ENCODE peak calls at places on chromosomes 1 and 21, in four cellular contexts. Z, F, S and K are unnamed samples.

GRCh38 chr1:28249013-28249870 is 10.1 kb upstream of the SESN2 start:
- DNase-seq in F (no peak), S (peak; percentile 50), Z (no peak), K (peak; percentile 77)

GRCh38 chr1:189662190-189662589 is 815.5 kb downstream of the BRINP3 start:
- DNase-seq in Z (no peak), F (no peak), S (no peak), K (no peak)

GRCh38 chr1:240237305-240237721 is 145.6 kb downstream of the FMN2 start:
- DNase-seq in S (no peak), F (no peak), Z (no peak), K (peak; percentile 69)

GRCh38 chr1:171141336-171142051 is 43.6 kb upstream of the FMO2 start:
- DNase-seq in S (peak; percentile 14), F (peak; percentile 60), Z (peak; percentile 71), K (peak; percentile 100)

GRCh38 chr21:46118305-46118870 is 20.5 kb downstream of the COL6A2 start:
- DNase-seq in F (no peak), Z (no peak), S (no peak), K (no peak)

GRCh38 chr1:101280942-101281654 is 44.3 kb downstream of the S1PR1 start:
- DNase-seq in Z (no peak), S (no peak), F (no peak), K (no peak)

GRCh38 chr1:89721351-89721750 is 88.4 kb downstream of the LRRC8C start:
- DNase-seq in S (no peak), F (no peak), Z (no peak), K (peak; percentile 69)

GRCh38 chr1:210218047-210218446 is 14.5 kb upstream of the SERTAD4 start:
- DNase-seq in F (no peak), Z (no peak), S (no peak), K (no peak)

GRCh38 chr21:44865561-44866280 is 7.8 kb downstream of the PTTG1IP start:
- DNase-seq in F (no peak), S (no peak), Z (no peak), K (peak; percentile 18)

GRCh38 chr1:229430761-229431269 is 3.1 kb downstream of the ACTA1 start:
- DNase-seq in Z (peak; percentile 25), S (peak; percentile 40), F (peak; percentile 97), K (peak; percentile 90)

GRCh38 chr1:156895408-156895874 is 1.9 kb downstream of the PEAR1 start:
- DNase-seq in Z (peak; percentile 40), F (no peak), S (no peak), K (no peak)

GRCh38 chr1:24110642-24111263 is 1.2 kb downstream of the MYOM3 start:
- DNase-seq in S (no peak), Z (no peak), F (no peak), K (peak; percentile 37)

GRCh38 chr1:240800291-240800690 is 188.3 kb upstream of the GREM2 start:
- DNase-seq in S (no peak), Z (no peak), F (no peak), K (no peak)

GRCh38 chr1:96416690-96417444 is 304.7 kb upstream of the PTBP2 start:
- DNase-seq in Z (no peak), S (no peak), F (no peak), K (no peak)

GRCh38 chr1:20480261-20481157 is 5.5 kb downstream of the CAMK2N1 start:
- DNase-seq in F (no peak), S (peak; percentile 66), Z (no peak), K (no peak)

GRCh38 chr1:153968000-153968363 is 280 bp downstream of the CREB3L4 start:
- DNase-seq in S (peak; percentile 70), F (peak; percentile 80), Z (no peak), K (no peak)

GRCh38 chr1:48784301-48784700 is 7.6 kb upstream of the BEND5 start:
- DNase-seq in S (no peak), Z (no peak), F (no peak), K (no peak)

GRCh38 chr21:35045539-35046222 is 3.4 kb downstream of the RUNX1 start:
- DNase-seq in S (no peak), F (no peak), Z (no peak), K (no peak)

DNA sequence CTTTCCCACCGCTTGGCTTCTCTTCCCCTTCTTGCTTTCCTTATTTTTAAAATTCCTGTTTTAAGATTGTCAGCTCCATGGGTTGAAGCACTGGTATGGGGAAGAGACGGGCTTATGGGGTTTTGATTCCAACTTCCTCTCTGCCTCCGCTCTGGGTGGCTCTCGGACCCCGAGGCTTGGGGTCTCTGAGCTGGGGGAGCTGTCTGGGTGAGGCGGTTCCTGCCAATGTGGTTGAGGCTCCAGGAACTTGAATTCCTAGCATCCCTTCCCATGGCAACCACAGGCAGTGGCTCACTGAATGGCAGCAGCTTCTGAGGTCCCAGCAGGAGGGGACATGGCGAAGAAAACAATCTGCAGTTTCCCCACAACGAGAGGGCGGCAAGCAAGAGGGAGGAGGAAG is 83.1 kb upstream of the C1orf174 start:
- DNase-seq in Z (no peak), S (no peak), F (no peak), K (no peak)
- H3K9me3 ChIP-seq in Z (no peaks in the 10 kb centered on the region), S (no peaks in the 10 kb centered on the region), F (no peaks in the 10 kb centered on the region), K (no peaks in the 10 kb centered on the region)

DNA sequence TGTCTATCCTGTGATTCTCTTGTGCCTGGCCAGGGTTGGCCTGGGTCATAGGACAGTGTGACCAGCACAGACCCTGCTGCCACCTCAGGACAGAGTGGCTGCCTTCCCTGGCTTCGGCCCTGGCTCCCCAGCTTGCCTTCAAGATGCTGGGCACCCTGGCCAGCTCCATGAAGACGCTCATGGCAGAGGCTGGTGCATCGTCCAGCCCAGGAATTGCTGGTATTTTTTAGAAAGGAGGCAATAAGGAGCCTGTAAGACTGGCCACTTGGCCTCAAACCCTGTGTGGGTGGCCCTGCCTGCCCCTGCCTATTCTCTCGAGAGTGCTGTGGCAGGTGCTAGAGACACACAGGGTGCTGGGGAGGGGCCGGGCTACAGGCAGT is 70.4 kb upstream of the ACTRT2 start:
- DNase-seq in S (no peak), Z (no peak), F (no peak), K (no peak)
- H3K9me3 ChIP-seq in S (no peaks in the 10 kb centered on the region), Z (peaks cover 38% of the 10 kb centered on the region), F (peaks cover 38% of the 10 kb centered on the region), K (no peaks in the 10 kb centered on the region)

GRCh38 chr21:26443867-26444266 is 129.2 kb downstream of the CYYR1 start:
- DNase-seq in Z (no peak), F (no peak), S (no peak), K (no peak)

GRCh38 chr21:26444646-26445045 is 128.4 kb downstream of the CYYR1 start:
- DNase-seq in Z (no peak), F (no peak), S (no peak), K (no peak)

GRCh38 chr21:26438976-26439375 is 134.1 kb downstream of the CYYR1 start:
- DNase-seq in F (no peak), S (no peak), Z (no peak), K (no peak)

GRCh38 chr21:26443291-26443690 is 129.8 kb downstream of the CYYR1 start:
- DNase-seq in F (no peak), Z (no peak), S (no peak), K (no peak)

GRCh38 chr21:26441081-26441610 is 131.9 kb downstream of the CYYR1 start:
- DNase-seq in Z (no peak), S (no peak), F (no peak), K (no peak)
- H3K9me3 ChIP-seq in Z (no peaks in the 10 kb centered on the region), S (no peaks in the 10 kb centered on the region), F (peaks cover 11% of the 10 kb centered on the region), K (no peaks in the 10 kb centered on the region)

DNA sequence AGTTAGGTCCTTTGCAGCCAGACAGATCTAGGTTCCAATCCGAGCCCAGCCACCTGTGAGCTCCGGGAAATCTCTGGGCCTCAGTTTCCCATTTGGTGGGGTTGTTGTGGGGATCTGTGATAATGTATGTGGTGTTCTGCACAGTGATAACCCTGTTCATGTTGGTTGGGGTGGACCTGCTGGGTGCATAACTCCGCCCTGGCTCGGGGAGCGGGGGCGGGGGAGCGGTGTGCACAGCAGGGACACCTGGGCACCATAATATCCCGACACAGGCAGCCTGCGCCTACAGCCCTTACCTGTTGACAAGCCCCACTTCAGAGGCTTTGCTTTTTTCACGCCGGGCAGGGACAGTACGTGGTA is 48.0 kb upstream of the ACOT11 start:
- DNase-seq in S (peak; percentile 22), F (peak; percentile 62), Z (no peak), K (no peak)
- H3K9me3 ChIP-seq in S (no peaks in the 10 kb centered on the region), F (no peaks in the 10 kb centered on the region), Z (peaks cover 9% of the 10 kb centered on the region), K (no peaks in the 10 kb centered on the region)

DNA sequence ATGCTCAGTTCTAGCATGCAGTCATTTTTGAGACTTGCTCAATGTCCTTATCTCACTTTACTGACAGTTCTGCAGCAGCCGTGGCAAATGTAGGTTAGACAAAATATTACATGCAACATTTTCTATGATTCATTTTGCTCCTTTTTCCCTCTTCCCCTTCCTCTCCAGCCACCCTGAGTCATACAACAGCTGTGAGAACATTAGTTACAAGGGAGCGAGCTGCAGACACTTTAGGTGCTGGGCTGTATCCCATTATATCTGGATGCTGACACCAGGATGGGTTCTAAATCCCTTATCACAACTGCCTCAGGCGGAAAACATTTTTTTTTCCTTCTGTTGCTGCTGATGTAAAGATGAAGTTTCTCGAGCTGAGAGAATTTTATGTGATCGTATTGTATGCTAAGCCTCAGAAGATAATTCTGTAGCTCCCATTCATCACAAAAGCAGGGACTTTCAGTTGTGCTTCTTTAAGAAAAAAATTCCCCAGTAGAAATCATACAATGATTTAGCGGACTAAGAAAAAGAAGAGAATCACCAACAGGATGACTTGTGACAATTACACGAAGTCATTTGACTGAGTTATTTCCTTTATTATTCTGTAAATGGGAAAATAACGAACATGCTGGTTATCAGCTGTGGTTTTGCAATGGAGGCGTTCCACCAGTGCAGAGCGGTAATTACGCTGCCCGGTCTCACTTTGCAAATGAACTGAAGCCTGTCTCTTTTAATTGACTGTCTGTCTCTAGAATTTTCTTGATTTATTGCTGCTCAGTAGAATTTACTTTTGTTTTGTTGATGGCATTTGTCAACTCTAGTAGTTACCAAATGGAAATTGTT is 345.0 kb downstream of the DISC1 start:
- DNase-seq in Z (no peak), S (no peak), F (no peak), K (no peak)
- H3K9me3 ChIP-seq in Z (no peaks in the 10 kb centered on the region), S (no peaks in the 10 kb centered on the region), F (peaks cover 1% of the 10 kb centered on the region), K (no peaks in the 10 kb centered on the region)

GRCh38 chr1:103123321-103123720 is 15.0 kb upstream of the COL11A1 start:
- DNase-seq in F (no peak), Z (no peak), S (no peak), K (no peak)
- H3K9me3 ChIP-seq in F (peaks cover 13% of the 10 kb centered on the region), Z (no peaks in the 10 kb centered on the region), S (no peaks in the 10 kb centered on the region), K (no peaks in the 10 kb centered on the region)